ENCODE peak calls at places on chromosomes 4 and X, in eight cellular contexts. One of them, this sample, is unnamed.

GRCh38 chrX:123830309-123830708 is 29.5 kb upstream of the XIAP start:
- DNase-seq in right lobe of liver: peak
- DNase-seq in ovary: no peak
- DNase-seq in adrenal gland: no peak
- DNase-seq in endothelial cell of umbilical vein: no peak
- DNase-seq in stomach: peak
- DNase-seq in Peyer's patch: peak
- DNase-seq in uterus: no peak
- DNase-seq in this sample: no peak

GRCh38 chrX:109089359-109089758 is 353.0 kb upstream of the IRS4 start:
- DNase-seq in right lobe of liver: no peak
- DNase-seq in ovary: no peak
- DNase-seq in adrenal gland: no peak
- DNase-seq in endothelial cell of umbilical vein: no peak
- DNase-seq in stomach: no peak
- DNase-seq in Peyer's patch: no peak
- DNase-seq in uterus: no peak
- DNase-seq in this sample: no peak

GRCh38 chrX:145213504-145213903 is 33.8 kb upstream of the SPANXN1 start:
- DNase-seq in right lobe of liver: no peak
- DNase-seq in ovary: no peak
- DNase-seq in adrenal gland: peak
- DNase-seq in endothelial cell of umbilical vein: no peak
- DNase-seq in stomach: no peak
- DNase-seq in Peyer's patch: no peak
- DNase-seq in uterus: no peak
- DNase-seq in this sample: no peak

GRCh38 chr4:21884615-21885014 is 64.0 kb downstream of the KCNIP4 start:
- DNase-seq in right lobe of liver: no peak
- DNase-seq in ovary: no peak
- DNase-seq in adrenal gland: no peak
- DNase-seq in endothelial cell of umbilical vein: no peak
- DNase-seq in stomach: no peak
- DNase-seq in Peyer's patch: no peak
- DNase-seq in uterus: no peak
- DNase-seq in this sample: no peak

GRCh38 chrX:25344191-25344936 is 328.6 kb upstream of the ARX start:
- DNase-seq in right lobe of liver: no peak
- DNase-seq in ovary: no peak
- DNase-seq in adrenal gland: no peak
- DNase-seq in endothelial cell of umbilical vein: no peak
- DNase-seq in stomach: no peak
- DNase-seq in Peyer's patch: no peak
- DNase-seq in uterus: no peak
- DNase-seq in this sample: no peak

GRCh38 chrX:155886409-155886808 is 5.3 kb downstream of the VAMP7 start:
- DNase-seq in right lobe of liver: no peak
- DNase-seq in ovary: no peak
- DNase-seq in adrenal gland: no peak
- DNase-seq in endothelial cell of umbilical vein: no peak
- DNase-seq in stomach: no peak
- DNase-seq in Peyer's patch: no peak
- DNase-seq in uterus: no peak
- DNase-seq in this sample: no peak

GRCh38 chr4:144363890-144364289 is 223.4 kb upstream of the GYPA start:
- DNase-seq in right lobe of liver: no peak
- DNase-seq in ovary: no peak
- DNase-seq in adrenal gland: no peak
- DNase-seq in endothelial cell of umbilical vein: no peak
- DNase-seq in stomach: no peak
- DNase-seq in Peyer's patch: no peak
- DNase-seq in uterus: no peak
- DNase-seq in this sample: no peak

GRCh38 chr4:146638801-146639351 is at the start of gene POU4F2:
- DNase-seq in right lobe of liver: no peak
- DNase-seq in ovary: no peak
- DNase-seq in adrenal gland: no peak
- DNase-seq in endothelial cell of umbilical vein: peak
- DNase-seq in stomach: no peak
- DNase-seq in Peyer's patch: no peak
- DNase-seq in uterus: no peak
- DNase-seq in this sample: no peak

GRCh38 chr4:125187621-125188176 is 127.1 kb upstream of the FAT4 start:
- DNase-seq in right lobe of liver: no peak
- DNase-seq in ovary: no peak
- DNase-seq in adrenal gland: no peak
- DNase-seq in endothelial cell of umbilical vein: peak
- DNase-seq in stomach: peak
- DNase-seq in Peyer's patch: no peak
- DNase-seq in uterus: no peak
- DNase-seq in this sample: peak

GRCh38 chr4:111066887-111067286 is 444.0 kb upstream of the PITX2 start:
- DNase-seq in right lobe of liver: no peak
- DNase-seq in ovary: no peak
- DNase-seq in adrenal gland: no peak
- DNase-seq in endothelial cell of umbilical vein: no peak
- DNase-seq in stomach: no peak
- DNase-seq in Peyer's patch: no peak
- DNase-seq in uterus: no peak
- DNase-seq in this sample: no peak

GRCh38 chr4:77578145-77578544 is 27.5 kb upstream of the CXCL13 start:
- DNase-seq in right lobe of liver: no peak
- DNase-seq in ovary: no peak
- DNase-seq in adrenal gland: no peak
- DNase-seq in endothelial cell of umbilical vein: no peak
- DNase-seq in stomach: no peak
- DNase-seq in Peyer's patch: no peak
- DNase-seq in uterus: no peak
- DNase-seq in this sample: no peak

GRCh38 chr4:165079476-165079875 is 25.8 kb downstream of the TRIM75 start:
- DNase-seq in right lobe of liver: peak
- DNase-seq in ovary: no peak
- DNase-seq in adrenal gland: peak
- DNase-seq in endothelial cell of umbilical vein: peak
- DNase-seq in stomach: no peak
- DNase-seq in Peyer's patch: no peak
- DNase-seq in uterus: no peak
- DNase-seq in this sample: peak

GRCh38 chr4:169922632-169923276 is 103.4 kb downstream of the MFAP3L start:
- DNase-seq in right lobe of liver: no peak
- DNase-seq in ovary: no peak
- DNase-seq in adrenal gland: no peak
- DNase-seq in endothelial cell of umbilical vein: no peak
- DNase-seq in stomach: no peak
- DNase-seq in Peyer's patch: no peak
- DNase-seq in uterus: no peak
- DNase-seq in this sample: no peak

GRCh38 chr4:154622598-154622997 is 10.1 kb upstream of the FGG start:
- DNase-seq in right lobe of liver: no peak
- DNase-seq in ovary: no peak
- DNase-seq in adrenal gland: peak
- DNase-seq in endothelial cell of umbilical vein: peak
- DNase-seq in stomach: no peak
- DNase-seq in Peyer's patch: no peak
- DNase-seq in uterus: no peak
- DNase-seq in this sample: no peak

GRCh38 chr4:23728393-23728792 is 161.5 kb downstream of the PPARGC1A start:
- DNase-seq in right lobe of liver: no peak
- DNase-seq in ovary: no peak
- DNase-seq in adrenal gland: no peak
- DNase-seq in endothelial cell of umbilical vein: no peak
- DNase-seq in stomach: no peak
- DNase-seq in Peyer's patch: no peak
- DNase-seq in uterus: no peak
- DNase-seq in this sample: no peak

GRCh38 chrX:150361777-150362351 is 1.3 kb upstream of the MAMLD1 start:
- DNase-seq in right lobe of liver: peak
- DNase-seq in ovary: peak
- DNase-seq in adrenal gland: peak
- DNase-seq in endothelial cell of umbilical vein: no peak
- DNase-seq in stomach: no peak
- DNase-seq in Peyer's patch: no peak
- DNase-seq in uterus: no peak
- DNase-seq in this sample: no peak

GRCh38 chr4:105896984-105897760 is 1.9 kb downstream of the NPNT start:
- DNase-seq in right lobe of liver: no peak
- DNase-seq in ovary: no peak
- DNase-seq in adrenal gland: no peak
- DNase-seq in endothelial cell of umbilical vein: no peak
- DNase-seq in stomach: no peak
- DNase-seq in Peyer's patch: no peak
- DNase-seq in uterus: no peak
- DNase-seq in this sample: no peak

GRCh38 chr4:105896461-105896939 is 1.2 kb downstream of the NPNT start:
- DNase-seq in right lobe of liver: no peak
- DNase-seq in ovary: no peak
- DNase-seq in adrenal gland: no peak
- DNase-seq in endothelial cell of umbilical vein: no peak
- DNase-seq in stomach: no peak
- DNase-seq in Peyer's patch: no peak
- DNase-seq in uterus: no peak
- DNase-seq in this sample: no peak

GRCh38 chr4:105895609-105896460 is 564 bp downstream of the NPNT start:
- DNase-seq in right lobe of liver: peak
- DNase-seq in ovary: no peak
- DNase-seq in adrenal gland: peak
- DNase-seq in endothelial cell of umbilical vein: no peak
- DNase-seq in stomach: no peak
- DNase-seq in Peyer's patch: no peak
- DNase-seq in uterus: peak
- DNase-seq in this sample: peak

GRCh38 chr4:105894570-105895323 is 524 bp upstream of the NPNT start:
- DNase-seq in right lobe of liver: no peak
- DNase-seq in ovary: no peak
- DNase-seq in adrenal gland: peak
- DNase-seq in endothelial cell of umbilical vein: no peak
- DNase-seq in stomach: no peak
- DNase-seq in Peyer's patch: no peak
- DNase-seq in uterus: no peak
- DNase-seq in this sample: no peak

GRCh38 chr4:105895324-105895608 is at the start of gene NPNT:
- DNase-seq in right lobe of liver: no peak
- DNase-seq in ovary: no peak
- DNase-seq in adrenal gland: no peak
- DNase-seq in endothelial cell of umbilical vein: no peak
- DNase-seq in stomach: no peak
- DNase-seq in Peyer's patch: no peak
- DNase-seq in uterus: no peak
- DNase-seq in this sample: no peak
- TF ChIP-seq POLR2A in right lobe of liver: no peak
- TF ChIP-seq POLR2A in ovary: no peak
- TF ChIP-seq POLR2A in adrenal gland: no peak
- TF ChIP-seq POLR2A in endothelial cell of umbilical vein: no peak
- TF ChIP-seq POLR2A in stomach: no peak
- TF ChIP-seq POLR2A in Peyer's patch: peak
- TF ChIP-seq POLR2A in uterus: no peak
- TF ChIP-seq POLR2A in this sample: peak

DNA sequence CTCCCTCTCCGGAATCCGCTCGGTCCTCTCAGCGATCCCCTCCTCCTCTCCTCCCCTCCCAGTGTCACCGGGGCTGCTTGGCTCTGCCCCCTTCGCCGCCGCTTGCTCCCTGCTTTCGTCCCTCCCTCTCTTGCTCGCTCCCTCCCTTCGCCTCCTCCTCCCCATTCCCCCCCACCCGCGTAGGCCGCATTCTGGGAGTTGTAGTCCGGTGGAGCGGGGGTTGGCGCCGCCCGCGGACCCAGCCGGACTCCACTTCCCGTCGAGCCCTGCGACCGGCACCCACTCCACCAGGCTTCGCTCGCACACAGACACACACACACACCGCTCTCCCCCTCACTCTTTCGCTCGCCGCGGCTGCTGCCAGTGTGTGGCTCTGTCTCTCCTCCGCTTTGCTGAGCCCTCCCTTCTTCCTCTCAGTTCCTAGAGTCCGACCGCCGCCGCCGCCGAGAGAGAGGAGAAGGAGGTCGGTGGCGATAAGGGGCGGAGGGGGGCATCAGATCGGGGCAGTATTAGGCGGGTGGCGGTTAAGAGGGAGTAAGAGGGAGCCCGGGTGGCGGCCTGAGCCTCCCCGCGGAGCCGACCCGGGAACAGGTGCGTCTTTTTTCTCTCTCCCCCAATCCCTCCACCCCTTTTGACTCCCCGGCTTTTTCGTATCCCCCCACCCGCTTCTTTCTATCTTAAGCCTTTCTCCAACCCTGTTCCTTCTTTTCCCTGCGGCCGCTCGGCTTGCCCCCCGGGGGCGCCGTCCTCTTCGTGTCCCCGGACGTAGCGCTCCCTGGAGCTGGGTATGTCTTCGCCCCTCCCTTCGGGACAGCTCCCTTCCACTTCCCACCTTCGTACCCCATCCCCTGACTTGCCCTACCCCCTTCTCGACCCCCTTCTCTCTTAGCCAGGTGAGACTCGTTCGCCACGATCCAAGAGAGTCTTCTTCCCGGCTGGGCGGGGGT is at the start of gene BCORL1:
- DNase-seq in right lobe of liver: peak
- DNase-seq in ovary: peak
- DNase-seq in adrenal gland: peak
- DNase-seq in endothelial cell of umbilical vein: peak
- DNase-seq in stomach: peak
- DNase-seq in Peyer's patch: peak
- DNase-seq in uterus: peak
- DNase-seq in this sample: peak
- H3K4me3 ChIP-seq in right lobe of liver: peak
- H3K4me3 ChIP-seq in ovary: peak
- H3K4me3 ChIP-seq in adrenal gland: peak
- H3K4me3 ChIP-seq in endothelial cell of umbilical vein: peak
- H3K4me3 ChIP-seq in stomach: no peak
- H3K4me3 ChIP-seq in Peyer's patch: no peak
- H3K4me3 ChIP-seq in uterus: no peak
- H3K4me3 ChIP-seq in this sample: no peak

DNA sequence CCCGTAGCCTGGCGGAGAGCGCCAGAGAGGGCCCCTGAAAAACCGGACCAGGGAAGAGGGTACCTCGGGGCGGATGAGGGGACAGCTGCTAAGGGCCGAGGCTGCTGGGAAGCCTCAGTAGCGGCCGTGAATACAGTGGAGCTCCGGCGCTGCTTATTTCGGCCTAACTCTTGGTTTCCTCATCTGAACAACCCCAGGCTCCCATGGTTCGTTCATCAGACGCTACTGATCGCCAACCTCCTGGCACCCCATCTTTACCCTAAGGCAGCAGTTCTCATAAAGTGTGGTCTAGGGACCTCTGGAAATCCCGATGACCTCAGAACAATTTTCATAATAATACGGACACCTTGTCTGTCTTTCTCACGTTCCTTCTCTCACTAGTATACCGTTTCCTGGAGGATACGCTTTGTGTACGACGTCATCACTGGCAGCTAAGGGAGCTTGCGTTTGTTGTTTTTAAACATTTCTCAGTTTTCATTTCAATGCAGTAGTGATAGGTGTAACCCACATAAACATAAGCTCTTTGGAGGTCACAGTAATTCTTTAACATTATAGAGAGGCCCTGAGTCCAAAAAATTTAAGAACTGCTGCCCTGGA is 707 bp upstream of the RAB28 start:
- DNase-seq in right lobe of liver: no peak
- DNase-seq in ovary: no peak
- DNase-seq in adrenal gland: no peak
- DNase-seq in endothelial cell of umbilical vein: no peak
- DNase-seq in stomach: no peak
- DNase-seq in Peyer's patch: no peak
- DNase-seq in uterus: no peak
- DNase-seq in this sample: no peak
- TF ChIP-seq POLR2A in right lobe of liver: no peak
- TF ChIP-seq POLR2A in ovary: no peak
- TF ChIP-seq POLR2A in adrenal gland: no peak
- TF ChIP-seq POLR2A in endothelial cell of umbilical vein: no peak
- TF ChIP-seq POLR2A in stomach: no peak
- TF ChIP-seq POLR2A in Peyer's patch: no peak
- TF ChIP-seq POLR2A in uterus: no peak
- TF ChIP-seq POLR2A in this sample: no peak

GRCh38 chrX:131752493-131753198 is 208.8 kb downstream of the OR13H1 start:
- DNase-seq in right lobe of liver: peak
- DNase-seq in ovary: peak
- DNase-seq in adrenal gland: peak
- DNase-seq in endothelial cell of umbilical vein: no peak
- DNase-seq in stomach: peak
- DNase-seq in Peyer's patch: peak
- DNase-seq in uterus: peak
- DNase-seq in this sample: no peak
- H3K4me3 ChIP-seq in right lobe of liver: peak
- H3K4me3 ChIP-seq in ovary: peak
- H3K4me3 ChIP-seq in adrenal gland: no peak
- H3K4me3 ChIP-seq in endothelial cell of umbilical vein: no peak
- H3K4me3 ChIP-seq in stomach: no peak
- H3K4me3 ChIP-seq in Peyer's patch: no peak
- H3K4me3 ChIP-seq in uterus: peak
- H3K4me3 ChIP-seq in this sample: no peak

This sample was measured in heart left ventricle.